ENCODE peak calls at places on chromosomes 12 and 14, in five cellular contexts. X, R, N, Q and Y are unnamed samples.

GRCh38 chr14:88895116-88895515 is 70.7 kb downstream of the TTC8 start:
- DNase-seq in R (peak), Q (peak), X (no peak), N (no peak), Y (no peak)

GRCh38 chr12:112564160-112564559 is 145.4 kb downstream of the PTPN11 start:
- DNase-seq in N (no peak), R (no peak), X (no peak), Q (no peak), Y (no peak)

GRCh38 chr12:84642201-84642600 is 270.4 kb downstream of the SLC6A15 start:
- DNase-seq in Q (peak), R (no peak), X (no peak), N (no peak), Y (no peak)

GRCh38 chr14:70919774-70920173 is 12.5 kb downstream of the PCNX1 start:
- DNase-seq in X (no peak), Q (peak), N (no peak), R (peak), Y (no peak)

GRCh38 chr12:120130011-120130410 is 13.5 kb upstream of the RAB35 start:
- DNase-seq in X (no peak), Q (no peak), R (no peak), N (no peak), Y (no peak)

GRCh38 chr12:124474709-124475108 is 92.7 kb downstream of the NCOR2 start:
- DNase-seq in R (no peak), Q (no peak), X (peak), N (no peak), Y (no peak)

GRCh38 chr14:71985538-71986234 is 53.5 kb downstream of the RGS6 start:
- DNase-seq in Q (no peak), N (no peak), X (no peak), R (peak), Y (no peak)

GRCh38 chr14:36667679-36668078 is 6.0 kb downstream of the PAX9 start:
- DNase-seq in X (no peak), R (no peak), Q (no peak), N (no peak), Y (no peak)

GRCh38 chr12:75844985-75845384 is 186.6 kb downstream of the PHLDA1 start:
- DNase-seq in N (no peak), R (no peak), Q (no peak), X (no peak), Y (no peak)

GRCh38 chr14:51614707-51615106 is 37.0 kb upstream of the FRMD6 start:
- DNase-seq in X (no peak), Q (peak), R (no peak), N (no peak), Y (no peak)

GRCh38 chr12:6950944-6951540 is at the start of gene PTPN6:
- DNase-seq in N (peak), R (no peak), X (peak), Q (no peak), Y (no peak)

GRCh38 chr14:59107819-59108218 is 80.6 kb upstream of the DAAM1 start:
- DNase-seq in Q (no peak), N (no peak), X (no peak), R (no peak), Y (no peak)

GRCh38 chr12:14185441-14186192 is 179.9 kb upstream of the ATF7IP start:
- DNase-seq in Q (peak), N (no peak), R (peak), X (no peak), Y (no peak)

GRCh38 chr14:92542766-92543554 is 29.4 kb downstream of the RIN3 start:
- DNase-seq in X (no peak), R (no peak), N (no peak), Q (no peak), Y (no peak)

GRCh38 chr14:92624764-92625163 is 111.2 kb downstream of the RIN3 start:
- DNase-seq in Q (no peak), N (no peak), R (peak), X (no peak), Y (no peak)

GRCh38 chr14:99754141-99755067 is 38.8 kb upstream of the EML1 start:
- DNase-seq in Q (no peak), N (no peak), R (no peak), X (peak), Y (no peak)

GRCh38 chr12:3705349-3705675 is 47.6 kb downstream of the CRACR2A start:
- DNase-seq in X (no peak), Q (no peak), R (no peak), N (no peak), Y (no peak)
- TF ChIP-seq CTCF in X (no peak), Q (no peak), R (no peak), N (no peak), Y (no peak)

GRCh38 chr12:117100851-117101673 is 1.8 kb upstream of the TESC start:
- DNase-seq in R (no peak), N (no peak), X (no peak), Q (no peak), Y (no peak)
- TF ChIP-seq CTCF in R (no peak), N (no peak), X (no peak), Q (no peak), Y (no peak)

GRCh38 chr12:132424118-132424438 is 65.9 kb upstream of the FBRSL1 start:
- DNase-seq in R (no peak), Q (no peak), N (no peak), X (no peak), Y (no peak)

GRCh38 chr12:132424811-132425210 is 65.1 kb upstream of the FBRSL1 start:
- DNase-seq in R (no peak), X (no peak), N (no peak), Q (no peak), Y (no peak)

GRCh38 chr12:132419612-132420237 is 70.2 kb upstream of the FBRSL1 start:
- DNase-seq in X (no peak), R (no peak), Q (no peak), N (no peak), Y (no peak)

GRCh38 chr12:132423251-132424117 is 66.5 kb upstream of the FBRSL1 start:
- DNase-seq in Q (no peak), N (no peak), X (peak), R (no peak), Y (no peak)

DNA sequence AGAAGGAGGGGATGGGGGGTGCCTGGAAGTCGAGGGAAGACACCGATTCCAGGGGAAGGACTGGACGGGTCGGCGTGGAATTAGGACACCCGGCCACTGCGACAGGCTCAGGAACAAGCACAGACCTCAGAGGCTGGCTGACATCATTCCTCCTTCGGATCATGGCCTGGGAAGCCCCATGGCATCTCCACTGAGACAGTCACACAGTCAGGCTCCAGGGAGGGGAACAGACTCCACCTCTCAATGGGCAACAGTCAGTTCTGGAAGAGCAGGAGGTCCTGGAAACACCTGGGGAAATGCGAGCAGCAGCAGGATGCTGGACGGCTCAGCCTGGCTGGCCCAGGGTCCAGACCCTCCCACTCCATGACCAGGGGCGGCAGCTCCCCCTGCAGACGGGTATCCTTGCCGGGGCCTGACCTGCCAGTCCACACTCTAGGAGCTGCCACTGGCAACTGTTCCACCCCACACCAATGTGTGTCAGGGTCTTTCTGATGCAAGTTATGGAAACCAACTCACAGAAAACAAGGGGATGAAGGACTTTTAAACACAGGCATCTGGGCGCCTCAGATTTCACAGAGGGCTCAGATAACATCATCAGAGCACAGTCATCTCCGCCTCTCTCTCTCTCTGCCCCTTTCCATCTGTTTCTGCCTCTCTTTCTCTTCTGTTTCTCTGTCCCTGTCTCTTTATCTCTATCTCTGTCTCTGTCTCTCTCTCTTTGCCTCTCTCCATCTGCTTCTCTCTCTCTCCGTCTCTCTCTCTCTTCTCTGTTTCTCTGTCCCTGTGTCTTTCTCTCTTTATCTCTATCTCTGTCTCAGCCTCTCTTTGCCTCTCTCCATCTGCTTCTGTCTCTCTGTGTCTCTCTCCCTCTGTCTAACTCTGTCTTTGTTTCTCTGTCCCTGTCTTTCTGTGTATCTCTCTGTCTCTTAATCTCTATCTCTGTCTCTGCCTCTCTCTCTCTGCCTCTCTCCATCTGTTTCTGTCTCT is 67.6 kb upstream of the FBRSL1 start:
- DNase-seq in Q (peak), X (peak), N (no peak), R (no peak), Y (no peak)
- TF ChIP-seq CTCF in Q (no peak), X (no peak), N (no peak), R (no peak), Y (no peak)

DNA sequence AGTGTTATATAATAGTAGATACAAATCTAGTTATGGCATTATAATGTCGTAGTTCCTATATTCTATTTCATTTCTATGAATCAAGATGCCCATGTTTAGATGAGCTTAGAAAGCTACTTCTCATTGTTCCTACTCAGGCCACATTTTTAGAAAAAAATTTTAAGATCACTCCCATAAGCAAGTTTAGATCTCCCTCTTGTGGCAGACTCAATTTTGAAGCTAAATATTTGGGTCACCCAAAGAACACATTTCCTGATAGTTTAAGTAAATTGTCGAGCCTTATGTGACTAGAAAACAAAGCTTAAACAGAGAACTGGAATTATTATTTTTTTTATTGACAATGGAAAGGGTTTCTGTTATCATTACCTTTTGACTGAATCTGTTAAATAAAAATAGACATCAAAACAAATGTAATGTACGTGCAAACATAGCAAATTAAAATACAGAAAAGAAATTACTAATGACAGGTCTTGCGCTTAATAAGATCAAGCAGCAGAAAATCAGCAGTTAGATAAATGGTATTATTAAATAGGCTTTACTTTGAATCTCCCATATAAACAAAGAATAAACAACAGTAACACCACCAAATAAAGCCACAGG is 180.2 kb downstream of the ACSS3 start:
- DNase-seq in X (no peak), Q (peak), N (no peak), R (peak), Y (no peak)
- TF ChIP-seq CTCF in X (no peak), Q (peak), N (no peak), R (peak), Y (peak)

GRCh38 chr12:42237052-42237852 is 796 bp downstream of the YAF2 start:
- DNase-seq in Q (peak), R (peak), N (peak), X (peak), Y (peak)
- TF ChIP-seq CTCF in Q (peak), R (peak), N (peak), X (peak), Y (peak)